ENCODE peak calls at places on chromosomes 7 and 10, in nine cellular contexts. C is epithelial cell of esophagus; N is T-cell; Q is T-helper 1 cell; E is EL; D is OCI-M1; K is activated naive CD4-positive, alpha-beta T cell treated with anti-CD3 and anti-CD28 coated beads, Interleukin-2, amount 10 ng/mL, durations not matched to agents 7 days and 5 days; W is kidney glomerular epithelial cell; A is tibial nerve. Y is an unnamed sample.
A peak's percentile ranks its signal among the peaks of the same experiment; 100 is the strongest.

GRCh38 chr10:126233721-126234120 is 154.6 kb downstream of the ADAM12 start:
- DNase-seq in C (no peak), N (no peak), Q (no peak), E (no peak), D (no peak), K (no peak), W (no peak), A (no peak), Y (no peak)

GRCh38 chr7:5610500-5611186 is 170.8 kb downstream of the RNF216 start:
- DNase-seq in C (no peak), N (no peak), Q (no peak), E (no peak), D (no peak), K (no peak), W (no peak), A (no peak), Y (no peak)

GRCh38 chr7:142697270-142697669 is 52.0 kb upstream of the PRSS1 start:
- DNase-seq in C (peak; percentile 64), N (no peak), Q (no peak), E (no peak), D (no peak), K (no peak), W (no peak), A (no peak), Y (no peak)

GRCh38 chr10:86346794-86347665 is 19.6 kb downstream of the GRID1 start:
- DNase-seq in C (no peak), N (no peak), Q (no peak), E (no peak), D (no peak), K (no peak), W (no peak), A (no peak), Y (no peak)

GRCh38 chr7:150901160-150902035 is 49.1 kb downstream of the AOC1 start:
- DNase-seq in C (no peak), N (no peak), Q (no peak), E (no peak), D (no peak), K (no peak), W (no peak), A (no peak), Y (peak; percentile 38)

GRCh38 chr7:2099036-2099957 is 133.4 kb downstream of the MAD1L1 start:
- DNase-seq in C (no peak), N (peak; percentile 50), Q (peak; percentile 5), E (peak; percentile 67), D (no peak), K (peak; percentile 57), W (no peak), A (no peak), Y (no peak)

GRCh38 chr7:86282014-86282682 is 361.6 kb upstream of the GRM3 start:
- DNase-seq in C (no peak), N (no peak), Q (no peak), E (no peak), D (no peak), K (no peak), W (no peak), A (no peak), Y (no peak)

GRCh38 chr10:75651452-75651851 is 220.0 kb downstream of the LRMDA start:
- DNase-seq in C (peak; percentile 68), N (no peak), Q (no peak), E (no peak), D (no peak), K (no peak), W (no peak), A (no peak), Y (peak; percentile 39)

GRCh38 chr7:46745700-46746090 is 824.6 kb upstream of the IGFBP3 start:
- DNase-seq in C (no peak), N (no peak), Q (no peak), E (no peak), D (no peak), K (no peak), W (no peak), A (no peak), Y (peak; percentile 43)

GRCh38 chr10:61970182-61971015 is 68.9 kb downstream of the ARID5B start:
- DNase-seq in C (no peak), N (no peak), Q (no peak), E (peak; percentile 44), D (no peak), K (no peak), W (no peak), A (no peak), Y (no peak)

GRCh38 chr7:138871691-138872090 is 73.7 kb upstream of the ATP6V0A4 start:
- DNase-seq in C (no peak), N (no peak), Q (no peak), E (no peak), D (no peak), K (no peak), W (no peak), A (no peak), Y (no peak)

GRCh38 chr10:17029581-17030271 is 99.9 kb downstream of the CUBN start:
- DNase-seq in C (peak; percentile 74), N (peak; percentile 63), Q (peak; percentile 60), E (peak; percentile 83), D (peak; percentile 88), K (peak; percentile 80), W (no peak), A (peak; percentile 68), Y (peak; percentile 68)

GRCh38 chr7:88328787-88329186 is 22.1 kb upstream of the STEAP4 start:
- DNase-seq in C (no peak), N (no peak), Q (no peak), E (no peak), D (peak; percentile 23), K (no peak), W (no peak), A (no peak), Y (peak; percentile 44)

GRCh38 chr10:42875792-42876191 is 93.2 kb downstream of the BMS1 start:
- DNase-seq in C (no peak), N (no peak), Q (no peak), E (peak; percentile 42), D (no peak), K (no peak), W (no peak), A (no peak), Y (no peak)

GRCh38 chr10:122445904-122446303 is 8.5 kb upstream of the ARMS2 start:
- DNase-seq in C (no peak), N (no peak), Q (no peak), E (no peak), D (no peak), K (no peak), W (no peak), A (no peak), Y (no peak)

GRCh38 chr7:139572704-139573395 is 49.4 kb downstream of the CLEC2L start:
- DNase-seq in C (no peak), N (no peak), Q (no peak), E (no peak), D (no peak), K (no peak), W (no peak), A (no peak), Y (no peak)

GRCh38 chr10:17113889-17114288 is 15.7 kb downstream of the CUBN start:
- DNase-seq in C (peak; percentile 43), N (no peak), Q (no peak), E (no peak), D (no peak), K (no peak), W (no peak), A (peak; percentile 27), Y (no peak)

GRCh38 chr7:46352335-46352954 is 431.4 kb upstream of the IGFBP3 start:
- DNase-seq in C (peak; percentile 68), N (no peak), Q (no peak), E (peak; percentile 72), D (peak; percentile 33), K (peak; percentile 24), W (peak; percentile 70), A (peak; percentile 49), Y (peak; percentile 64)

GRCh38 chr10:29131952-29132820 is 156.7 kb upstream of the LYZL1 start:
- DNase-seq in C (no peak), N (no peak), Q (no peak), E (peak; percentile 46), D (peak; percentile 79), K (no peak), W (no peak), A (no peak), Y (no peak)

GRCh38 chr7:52269669-52270068 is 765.8 kb upstream of the POM121L12 start:
- DNase-seq in C (no peak), N (no peak), Q (no peak), E (no peak), D (no peak), K (no peak), W (no peak), A (no peak), Y (no peak)

GRCh38 chr10:77531441-77532001 is 106.1 kb downstream of the KCNMA1 start:
- DNase-seq in C (peak; percentile 86), N (no peak), Q (no peak), E (peak; percentile 93), D (no peak), K (no peak), W (peak; percentile 38), A (peak; percentile 32), Y (peak; percentile 88)

GRCh38 chr10:12194752-12195271 is 879 bp downstream of the NUDT5 start:
- DNase-seq in C (peak; percentile 44), N (peak; percentile 33), Q (peak; percentile 14), E (peak; percentile 41), D (peak; percentile 64), K (peak; percentile 56), W (no peak), A (peak; percentile 26), Y (peak; percentile 21)

GRCh38 chr10:117673611-117674010 is 131.1 kb downstream of the EMX2 start:
- DNase-seq in C (peak; percentile 16), N (no peak), Q (no peak), E (no peak), D (no peak), K (no peak), W (no peak), A (no peak), Y (no peak)

GRCh38 chr10:47121336-47121735 is 178.7 kb upstream of the GDF10 start:
- DNase-seq in C (peak; percentile 17), N (no peak), Q (no peak), E (peak; percentile 15), D (no peak), K (no peak), W (no peak), A (no peak), Y (no peak)

GRCh38 chr10:25334445-25334844 is 159.6 kb downstream of the GPR158 start:
- DNase-seq in C (no peak), N (no peak), Q (no peak), E (no peak), D (no peak), K (no peak), W (no peak), A (no peak), Y (no peak)

GRCh38 chr7:74441801-74442200 is 11.9 kb upstream of the GTF2IRD1 start:
- DNase-seq in C (peak; percentile 28), N (no peak), Q (no peak), E (peak; percentile 44), D (no peak), K (no peak), W (no peak), A (no peak), Y (peak; percentile 53)

GRCh38 chr7:137508437-137509175 is 165.1 kb upstream of the PTN start:
- DNase-seq in C (peak; percentile 76), N (no peak), Q (no peak), E (peak; percentile 84), D (no peak), K (no peak), W (peak; percentile 93), A (no peak), Y (peak; percentile 89)

GRCh38 chr7:22066484-22066883 is 120.8 kb upstream of the CDCA7L start:
- DNase-seq in C (no peak), N (no peak), Q (no peak), E (no peak), D (no peak), K (no peak), W (no peak), A (no peak), Y (no peak)

GRCh38 chr10:116866987-116867595 is 17.8 kb downstream of the ENO4 start:
- DNase-seq in C (peak; percentile 72), N (no peak), Q (no peak), E (peak; percentile 39), D (no peak), K (no peak), W (peak; percentile 18), A (no peak), Y (no peak)

GRCh38 chr7:157320607-157320979 is 16.2 kb upstream of the DNAJB6 start:
- DNase-seq in C (no peak), N (no peak), Q (no peak), E (no peak), D (no peak), K (no peak), W (no peak), A (no peak), Y (no peak)

GRCh38 chr7:48090095-48090805 is 1.2 kb downstream of the UPP1 start:
- DNase-seq in C (no peak), N (no peak), Q (no peak), E (no peak), D (no peak), K (no peak), W (no peak), A (no peak), Y (peak; percentile 21)